ENCODE peak calls at places on chromosomes 7 and 10, in six cellular contexts. A is hypothalamus, R is H54, L is bronchial epithelial cell, D is lung microvascular endothelial cell, W is activated T-cell treated with anti-CD3 and anti-CD28 coated beads for 24 hours. F is an unnamed sample.

GRCh38 chr7:47198159-47198558 is 383.8 kb downstream of the TNS3 start:
- DNase-seq in D (no peak), A (no peak), L (no peak), R (no peak), W (no peak), F (no peak)

GRCh38 chr10:69801434-69802315 is at the start of gene COL13A1:
- DNase-seq in A (no peak), L (peak), D (peak), W (no peak), R (peak), F (no peak)

GRCh38 chr7:30168800-30169584 is 34.2 kb downstream of the MTURN start:
- DNase-seq in R (peak), L (peak), W (no peak), D (no peak), A (no peak), F (no peak)

GRCh38 chr7:28358423-28358868 is 53.9 kb upstream of the CREB5 start:
- DNase-seq in A (no peak), L (peak), R (peak), D (no peak), W (no peak), F (peak)

GRCh38 chr7:158274996-158275395 is 312.6 kb downstream of the PTPRN2 start:
- DNase-seq in R (no peak), D (no peak), W (no peak), A (no peak), L (no peak), F (no peak)

GRCh38 chr10:13589316-13589715 is 2.6 kb downstream of the PRPF18 start:
- DNase-seq in D (no peak), L (no peak), A (no peak), R (no peak), W (no peak), F (no peak)

GRCh38 chr10:31678139-31678536 is 250.5 kb downstream of the ARHGAP12 start:
- DNase-seq in D (peak), A (peak), L (no peak), W (no peak), R (no peak), F (no peak)

GRCh38 chr10:125217986-125218675 is 57.8 kb upstream of the CTBP2 start:
- DNase-seq in R (no peak), D (no peak), A (no peak), W (no peak), L (peak), F (peak)

GRCh38 chr7:118734541-118734940 is 510.0 kb downstream of the ANKRD7 start:
- DNase-seq in R (no peak), L (no peak), D (no peak), A (no peak), W (no peak), F (no peak)

GRCh38 chr7:105672820-105673219 is 91.5 kb upstream of the EFCAB10 start:
- DNase-seq in R (no peak), L (no peak), W (no peak), D (no peak), A (no peak), F (no peak)

GRCh38 chr7:100719523-100720319 is 547 bp upstream of the EPO start:
- DNase-seq in R (no peak), A (no peak), W (no peak), L (peak), D (no peak), F (peak)

GRCh38 chr10:43202224-43202656 is 64.0 kb downstream of the CSGALNACT2 start:
- DNase-seq in L (peak), W (peak), D (peak), A (no peak), R (no peak), F (no peak)

GRCh38 chr7:11552676-11553075 is 279.3 kb downstream of the THSD7A start:
- DNase-seq in D (no peak), L (no peak), R (no peak), A (no peak), W (no peak), F (no peak)

GRCh38 chr10:62354941-62355340 is 19.2 kb upstream of the ZNF365 start:
- DNase-seq in R (no peak), D (no peak), A (no peak), L (no peak), W (no peak), F (no peak)

GRCh38 chr10:102400061-102400460 is 4.6 kb downstream of the NFKB2 start:
- DNase-seq in A (no peak), L (no peak), D (no peak), W (no peak), R (no peak), F (no peak)

GRCh38 chr10:95249467-95249866 is 41.3 kb downstream of the PDLIM1 start:
- DNase-seq in A (no peak), D (no peak), R (no peak), W (no peak), L (no peak), F (no peak)

GRCh38 chr7:143299346-143299745 is 11.2 kb downstream of the CASP2 start:
- DNase-seq in A (no peak), D (no peak), R (no peak), L (peak), W (no peak), F (no peak)

GRCh38 chr7:43337191-43337590 is 224.7 kb downstream of the HECW1 start:
- DNase-seq in D (no peak), A (no peak), R (no peak), W (no peak), L (peak), F (no peak)

GRCh38 chr10:86687750-86688149 is 19.4 kb downstream of the LDB3 start:
- DNase-seq in R (no peak), W (no peak), D (no peak), L (no peak), A (no peak), F (no peak)

GRCh38 chr10:131203456-131204357 is 107.8 kb downstream of the TCERG1L start:
- DNase-seq in L (no peak), D (no peak), R (no peak), W (no peak), A (no peak), F (no peak)

GRCh38 chr10:16809074-16809718 is 8.0 kb downstream of the RSU1 start:
- DNase-seq in L (peak), R (peak), W (peak), D (peak), A (no peak), F (no peak)

GRCh38 chr10:99966306-99966705 is 43.4 kb downstream of the DNMBP start:
- DNase-seq in A (no peak), L (peak), D (peak), W (no peak), R (peak), F (peak)

GRCh38 chr7:28301148-28301641 is 111.1 kb upstream of the CREB5 start:
- DNase-seq in D (no peak), R (no peak), A (no peak), L (peak), W (no peak), F (no peak)

GRCh38 chr10:97718178-97718577 is 4.6 kb downstream of the MARVELD1 start:
- DNase-seq in W (no peak), A (peak), L (no peak), D (no peak), R (no peak), F (no peak)

GRCh38 chr7:46649896-46650295 is 728.8 kb upstream of the IGFBP3 start:
- DNase-seq in R (no peak), W (no peak), A (no peak), L (no peak), D (no peak), F (no peak)

GRCh38 chr10:11295492-11295891 is 277.8 kb downstream of the CELF2 start:
- DNase-seq in L (no peak), D (no peak), W (no peak), R (no peak), A (no peak), F (no peak)

GRCh38 chr10:131824371-131825149 is 76.2 kb upstream of the PPP2R2D start:
- DNase-seq in L (no peak), A (no peak), D (no peak), R (peak), W (no peak), F (no peak)

GRCh38 chr7:22559829-22560489 is 60.0 kb upstream of the STEAP1B start:
- DNase-seq in D (peak), W (peak), R (peak), A (no peak), L (peak), F (peak)

GRCh38 chr10:102624094-102624493 is 20.2 kb upstream of the TRIM8 start:
- DNase-seq in W (no peak), A (no peak), L (no peak), D (no peak), R (no peak), F (no peak)

GRCh38 chr7:151076863-151077704 is 3.5 kb downstream of the FASTK start:
- DNase-seq in L (no peak), D (peak), A (no peak), R (peak), W (no peak), F (peak)

GRCh38 chr10:21593986-21594385 is 60.0 kb downstream of the MLLT10 start:
- DNase-seq in L (no peak), D (no peak), A (no peak), R (no peak), W (no peak), F (no peak)

GRCh38 chr10:68604441-68604840 is 44.3 kb downstream of the TET1 start:
- DNase-seq in A (no peak), R (no peak), W (no peak), D (no peak), L (no peak), F (no peak)

GRCh38 chr10:72550239-72550638 is 75.6 kb downstream of the MICU1 start:
- DNase-seq in D (no peak), W (no peak), A (no peak), L (peak), R (no peak), F (no peak)

F was measured in SW 1271.